ENCODE peak calls at places on chromosome 16, in four cellular contexts. One of them, this sample, is unnamed.

GRCh38 chr16:28063047-28063521 is 430 bp downstream of the GSG1L start:
- DNase-seq in Right ventricle myocardium superior: no peak
- DNase-seq in pons: no peak
- DNase-seq in CD4-positive, alpha-beta T cell: no peak
- DNase-seq in this sample: no peak

GRCh38 chr16:57406881-57407280 is 2.3 kb downstream of the CCL17 start:
- DNase-seq in Right ventricle myocardium superior: no peak
- DNase-seq in pons: peak; percentile 29
- DNase-seq in CD4-positive, alpha-beta T cell: no peak
- DNase-seq in this sample: no peak

GRCh38 chr16:86495756-86496261 is 14.5 kb upstream of the FOXF1 start:
- DNase-seq in pons: no peak
- DNase-seq in CD4-positive, alpha-beta T cell: no peak
- DNase-seq in Right ventricle myocardium superior: no peak
- DNase-seq in this sample: no peak

GRCh38 chr16:57632568-57632967 is 4.1 kb downstream of the ADGRG1 start:
- DNase-seq in pons: no peak
- DNase-seq in CD4-positive, alpha-beta T cell: no peak
- DNase-seq in Right ventricle myocardium superior: peak; percentile 54
- DNase-seq in this sample: no peak

GRCh38 chr16:67279296-67280089 is at the start of gene PLEKHG4:
- DNase-seq in Right ventricle myocardium superior: peak; percentile 84
- DNase-seq in pons: peak; percentile 53
- DNase-seq in CD4-positive, alpha-beta T cell: peak; percentile 65
- DNase-seq in this sample: peak; percentile 62

GRCh38 chr16:67406628-67407027 is 9.6 kb downstream of the ZDHHC1 start:
- DNase-seq in pons: no peak
- DNase-seq in CD4-positive, alpha-beta T cell: no peak
- DNase-seq in Right ventricle myocardium superior: no peak
- DNase-seq in this sample: no peak

GRCh38 chr16:49012961-49013726 is 268.5 kb downstream of the CBLN1 start:
- DNase-seq in CD4-positive, alpha-beta T cell: no peak
- DNase-seq in Right ventricle myocardium superior: peak; percentile 71
- DNase-seq in pons: peak; percentile 14
- DNase-seq in this sample: peak; percentile 90

GRCh38 chr16:14088155-14088753 is 17.1 kb downstream of the MRTFB start:
- DNase-seq in pons: peak; percentile 23
- DNase-seq in Right ventricle myocardium superior: peak; percentile 51
- DNase-seq in CD4-positive, alpha-beta T cell: no peak
- DNase-seq in this sample: no peak

GRCh38 chr16:72023962-72024361 is 15.4 kb downstream of the DHODH start:
- DNase-seq in Right ventricle myocardium superior: no peak
- DNase-seq in pons: no peak
- DNase-seq in CD4-positive, alpha-beta T cell: no peak
- DNase-seq in this sample: no peak

GRCh38 chr16:35506018-35506897 is 2046.8 kb downstream of the TP53TG3F start:
- DNase-seq in Right ventricle myocardium superior: no peak
- DNase-seq in pons: no peak
- DNase-seq in CD4-positive, alpha-beta T cell: no peak
- DNase-seq in this sample: no peak

GRCh38 chr16:57446530-57447141 is 549 bp downstream of the CIAPIN1 start:
- DNase-seq in CD4-positive, alpha-beta T cell: peak; percentile 2
- DNase-seq in pons: peak; percentile 15
- DNase-seq in Right ventricle myocardium superior: peak; percentile 54
- DNase-seq in this sample: no peak

GRCh38 chr16:82452002-82452741 is 174.6 kb upstream of the CDH13 start:
- DNase-seq in Right ventricle myocardium superior: no peak
- DNase-seq in pons: no peak
- DNase-seq in CD4-positive, alpha-beta T cell: no peak
- DNase-seq in this sample: no peak

GRCh38 chr16:87778476-87778829 is 12.7 kb upstream of the KLHDC4 start:
- DNase-seq in Right ventricle myocardium superior: no peak
- DNase-seq in CD4-positive, alpha-beta T cell: no peak
- DNase-seq in pons: no peak
- DNase-seq in this sample: no peak

GRCh38 chr16:50603206-50604064 is 55.2 kb downstream of the NKD1 start:
- DNase-seq in pons: no peak
- DNase-seq in Right ventricle myocardium superior: peak; percentile 58
- DNase-seq in CD4-positive, alpha-beta T cell: no peak
- DNase-seq in this sample: no peak

GRCh38 chr16:50251375-50252081 is 14.8 kb upstream of the ADCY7 start:
- DNase-seq in pons: no peak
- DNase-seq in CD4-positive, alpha-beta T cell: no peak
- DNase-seq in Right ventricle myocardium superior: no peak
- DNase-seq in this sample: no peak

GRCh38 chr16:66512589-66513404 is 37.1 kb downstream of the TK2 start:
- DNase-seq in Right ventricle myocardium superior: peak; percentile 64
- DNase-seq in CD4-positive, alpha-beta T cell: no peak
- DNase-seq in pons: no peak
- DNase-seq in this sample: no peak

GRCh38 chr16:569445-570254 is at the start of gene PIGQ:
- DNase-seq in CD4-positive, alpha-beta T cell: peak; percentile 37
- DNase-seq in Right ventricle myocardium superior: peak; percentile 83
- DNase-seq in pons: no peak
- DNase-seq in this sample: peak; percentile 78

GRCh38 chr16:68401871-68402747 is 46.2 kb downstream of the SMPD3 start:
- DNase-seq in CD4-positive, alpha-beta T cell: no peak
- DNase-seq in pons: no peak
- DNase-seq in Right ventricle myocardium superior: no peak
- DNase-seq in this sample: no peak

GRCh38 chr16:2483160-2483559 is 8.2 kb downstream of the TBC1D24 start:
- DNase-seq in CD4-positive, alpha-beta T cell: no peak
- DNase-seq in pons: no peak
- DNase-seq in Right ventricle myocardium superior: peak; percentile 43
- DNase-seq in this sample: peak; percentile 62

GRCh38 chr16:49484454-49484853 is 110.8 kb downstream of the C16orf78 start:
- DNase-seq in CD4-positive, alpha-beta T cell: no peak
- DNase-seq in Right ventricle myocardium superior: peak; percentile 84
- DNase-seq in pons: peak; percentile 21
- DNase-seq in this sample: peak; percentile 84

GRCh38 chr16:83835972-83836566 is 28.3 kb downstream of the HSBP1 start:
- DNase-seq in CD4-positive, alpha-beta T cell: no peak
- DNase-seq in pons: no peak
- DNase-seq in Right ventricle myocardium superior: no peak
- DNase-seq in this sample: no peak

GRCh38 chr16:19883296-19883951 is 1.2 kb downstream of the GPRC5B start:
- DNase-seq in CD4-positive, alpha-beta T cell: no peak
- DNase-seq in pons: peak; percentile 93
- DNase-seq in Right ventricle myocardium superior: peak; percentile 66
- DNase-seq in this sample: peak; percentile 66

GRCh38 chr16:66300501-66300900 is 66.0 kb upstream of the CDH5 start:
- DNase-seq in CD4-positive, alpha-beta T cell: no peak
- DNase-seq in Right ventricle myocardium superior: no peak
- DNase-seq in pons: no peak
- DNase-seq in this sample: no peak

GRCh38 chr16:84478172-84478948 is 26.1 kb downstream of the MEAK7 start:
- DNase-seq in Right ventricle myocardium superior: peak; percentile 26
- DNase-seq in pons: no peak
- DNase-seq in CD4-positive, alpha-beta T cell: no peak
- DNase-seq in this sample: no peak

GRCh38 chr16:66699898-66700297 is 3.4 kb upstream of the CMTM4 start:
- DNase-seq in pons: no peak
- DNase-seq in CD4-positive, alpha-beta T cell: no peak
- DNase-seq in Right ventricle myocardium superior: no peak
- DNase-seq in this sample: no peak

GRCh38 chr16:57621521-57622268 is 6.7 kb upstream of the ADGRG1 start:
- DNase-seq in Right ventricle myocardium superior: peak; percentile 34
- DNase-seq in CD4-positive, alpha-beta T cell: no peak
- DNase-seq in pons: no peak
- DNase-seq in this sample: peak; percentile 9

GRCh38 chr16:2054543-2055245 is 6.9 kb downstream of the TSC2 start:
- DNase-seq in Right ventricle myocardium superior: no peak
- DNase-seq in CD4-positive, alpha-beta T cell: no peak
- DNase-seq in pons: no peak
- DNase-seq in this sample: no peak

GRCh38 chr16:1188781-1189189 is 35.9 kb downstream of the CACNA1H start:
- DNase-seq in CD4-positive, alpha-beta T cell: peak; percentile 29
- DNase-seq in Right ventricle myocardium superior: peak; percentile 64
- DNase-seq in pons: no peak
- DNase-seq in this sample: peak; percentile 46

GRCh38 chr16:2977440-2977839 is 2.8 kb downstream of the PKMYT1 start:
- DNase-seq in CD4-positive, alpha-beta T cell: no peak
- DNase-seq in Right ventricle myocardium superior: no peak
- DNase-seq in pons: peak; percentile 41
- DNase-seq in this sample: no peak

GRCh38 chr16:3183445-3184139 is 4.4 kb upstream of the OR1F1 start:
- DNase-seq in Right ventricle myocardium superior: no peak
- DNase-seq in pons: no peak
- DNase-seq in CD4-positive, alpha-beta T cell: no peak
- DNase-seq in this sample: no peak

GRCh38 chr16:65105173-65105572 is 16.7 kb downstream of the CDH11 start:
- DNase-seq in CD4-positive, alpha-beta T cell: no peak
- DNase-seq in pons: no peak
- DNase-seq in Right ventricle myocardium superior: no peak
- DNase-seq in this sample: no peak

This sample was measured in heart left ventricle.